ENCODE peak calls at places on chromosomes 13 and 19, in seven cellular contexts. I is RWPE1, B is AG09309, K is AG04450, C is mucosa of descending colon, H is neural progenitor cell, N is sigmoid colon. Q is an unnamed sample.

GRCh38 chr19:13100031-13100588 is 2.5 kb downstream of the LYL1 start:
- DNase-seq in I (no peak), B (no peak), K (no peak), C (no peak), H (no peak), N (no peak), Q (peak)

GRCh38 chr13:51768378-51768921 is 35.5 kb downstream of the DHRS12 start:
- DNase-seq in I (no peak), B (no peak), K (no peak), C (no peak), H (peak), N (no peak), Q (no peak)

GRCh38 chr13:68697551-68697950 is 1410.1 kb upstream of the ATXN8OS start:
- DNase-seq in I (no peak), B (no peak), K (no peak), C (no peak), H (no peak), N (no peak), Q (no peak)

GRCh38 chr19:47158879-47159509 is 28.4 kb downstream of the SAE1 start:
- DNase-seq in I (peak), B (no peak), K (no peak), C (no peak), H (no peak), N (no peak), Q (peak)

GRCh38 chr13:71866173-71867091 is 572 bp downstream of the DACH1 start:
- DNase-seq in I (no peak), B (no peak), K (no peak), C (peak), H (peak), N (no peak), Q (peak)

GRCh38 chr13:43261018-43261417 is 237.6 kb downstream of the DNAJC15 start:
- DNase-seq in I (peak), B (peak), K (peak), C (no peak), H (no peak), N (no peak), Q (no peak)

GRCh38 chr19:32916969-32917611 is 47.5 kb upstream of the SLC7A9 start:
- DNase-seq in I (no peak), B (no peak), K (no peak), C (no peak), H (no peak), N (no peak), Q (no peak)

GRCh38 chr19:52724701-52725514 is 9.9 kb downstream of the ZNF611 start:
- DNase-seq in I (no peak), B (no peak), K (no peak), C (no peak), H (no peak), N (no peak), Q (no peak)

GRCh38 chr13:75876371-75877050 is 240.4 kb downstream of the LMO7 start:
- DNase-seq in I (peak), B (no peak), K (peak), C (no peak), H (peak), N (peak), Q (peak)

GRCh38 chr19:46489445-46490272 is 6.0 kb downstream of the PNMA8B start:
- DNase-seq in I (no peak), B (no peak), K (no peak), C (no peak), H (peak), N (peak), Q (no peak)

GRCh38 chr19:43872547-43873336 is 45.6 kb downstream of the ZNF283 start:
- DNase-seq in I (no peak), B (no peak), K (no peak), C (no peak), H (no peak), N (no peak), Q (no peak)

GRCh38 chr13:31166591-31166990 is 4.9 kb upstream of the HSPH1 start:
- DNase-seq in I (peak), B (no peak), K (peak), C (no peak), H (no peak), N (no peak), Q (no peak)

GRCh38 chr19:940591-941291 is 14.9 kb downstream of the ARID3A start:
- DNase-seq in I (no peak), B (no peak), K (peak), C (peak), H (no peak), N (peak), Q (peak)

GRCh38 chr13:110788778-110789177 is 75.3 kb downstream of the ING1 start:
- DNase-seq in I (no peak), B (no peak), K (no peak), C (no peak), H (no peak), N (no peak), Q (no peak)

GRCh38 chr13:44719857-44720671 is 143.9 kb upstream of the TSC22D1 start:
- DNase-seq in I (no peak), B (peak), K (peak), C (no peak), H (no peak), N (no peak), Q (no peak)

GRCh38 chr13:109288151-109288709 is 498.2 kb downstream of the IRS2 start:
- DNase-seq in I (no peak), B (no peak), K (no peak), C (no peak), H (no peak), N (no peak), Q (no peak)

GRCh38 chr19:8335343-8336071 is 7.6 kb downstream of the KANK3 start:
- DNase-seq in I (no peak), B (no peak), K (no peak), C (peak), H (no peak), N (no peak), Q (peak)

GRCh38 chr19:49997709-49998108 is 27.5 kb downstream of the VRK3 start:
- DNase-seq in I (peak), B (no peak), K (no peak), C (no peak), H (peak), N (no peak), Q (peak)

GRCh38 chr13:108812165-108812564 is 182.8 kb downstream of the MYO16 start:
- DNase-seq in I (no peak), B (no peak), K (no peak), C (no peak), H (no peak), N (no peak), Q (no peak)

GRCh38 chr19:21098291-21098690 is 16.3 kb downstream of the ZNF714 start:
- DNase-seq in I (peak), B (no peak), K (no peak), C (no peak), H (no peak), N (no peak), Q (no peak)

GRCh38 chr13:31920301-31920818 is 111.2 kb upstream of the FRY start:
- DNase-seq in I (no peak), B (no peak), K (no peak), C (no peak), H (no peak), N (no peak), Q (no peak)

GRCh38 chr13:32548837-32549236 is 10.2 kb upstream of the N4BP2L2 start:
- DNase-seq in I (no peak), B (no peak), K (peak), C (no peak), H (no peak), N (no peak), Q (no peak)

GRCh38 chr13:33761744-33762143 is 56.2 kb upstream of the RFC3 start:
- DNase-seq in I (peak), B (no peak), K (no peak), C (no peak), H (peak), N (no peak), Q (no peak)

GRCh38 chr19:55223291-55224037 is 5.1 kb downstream of the TMEM86B start:
- DNase-seq in I (no peak), B (no peak), K (no peak), C (no peak), H (no peak), N (no peak), Q (no peak)

GRCh38 chr13:76335463-76335862 is 550.7 kb downstream of the KCTD12 start:
- DNase-seq in I (no peak), B (no peak), K (no peak), C (no peak), H (no peak), N (no peak), Q (no peak)

GRCh38 chr19:17671906-17672305 is 16.2 kb downstream of the UNC13A start:
- DNase-seq in I (peak), B (no peak), K (no peak), C (no peak), H (peak), N (no peak), Q (peak)

GRCh38 chr13:24208314-24208713 is 47.8 kb downstream of the SPATA13 start:
- DNase-seq in I (peak), B (peak), K (peak), C (no peak), H (no peak), N (no peak), Q (no peak)

GRCh38 chr13:97568850-97569249 is 134.9 kb downstream of the RAP2A start:
- DNase-seq in I (no peak), B (no peak), K (no peak), C (no peak), H (peak), N (no peak), Q (no peak)

GRCh38 chr13:34254366-34254765 is 436.4 kb downstream of the RFC3 start:
- DNase-seq in I (no peak), B (no peak), K (no peak), C (no peak), H (no peak), N (no peak), Q (no peak)

GRCh38 chr19:30968210-30968609 is 381.0 kb downstream of the TSHZ3 start:
- DNase-seq in I (no peak), B (peak), K (no peak), C (no peak), H (peak), N (no peak), Q (no peak)

GRCh38 chr19:57888107-57888493 is 737 bp downstream of the ZNF814 start:
- DNase-seq in I (no peak), B (no peak), K (no peak), C (no peak), H (no peak), N (no peak), Q (no peak)

GRCh38 chr13:81872581-81872980 is 1531.7 kb upstream of the SPRY2 start:
- DNase-seq in I (no peak), B (no peak), K (no peak), C (no peak), H (peak), N (no peak), Q (no peak)
- TF ChIP-seq CTCF in I (peak), B (no peak), K (no peak), C (no peak), H (peak), N (peak), Q (no peak)

GRCh38 chr19:16495982-16496612 is at the start of the genes C19orf44 and CALR3:
- DNase-seq in I (peak), B (peak), K (peak), C (peak), H (peak), N (peak), Q (peak)
- TF ChIP-seq CTCF in I (no peak), B (no peak), K (no peak), C (no peak), H (no peak), N (no peak), Q (no peak)

GRCh38 chr19:14632286-14632685 is 42.4 kb downstream of the ADGRE3 start:
- DNase-seq in I (peak), B (no peak), K (no peak), C (no peak), H (no peak), N (no peak), Q (peak)
- TF ChIP-seq CTCF in I (no peak), B (no peak), K (no peak), C (no peak), H (no peak), N (no peak), Q (no peak)

DNA sequence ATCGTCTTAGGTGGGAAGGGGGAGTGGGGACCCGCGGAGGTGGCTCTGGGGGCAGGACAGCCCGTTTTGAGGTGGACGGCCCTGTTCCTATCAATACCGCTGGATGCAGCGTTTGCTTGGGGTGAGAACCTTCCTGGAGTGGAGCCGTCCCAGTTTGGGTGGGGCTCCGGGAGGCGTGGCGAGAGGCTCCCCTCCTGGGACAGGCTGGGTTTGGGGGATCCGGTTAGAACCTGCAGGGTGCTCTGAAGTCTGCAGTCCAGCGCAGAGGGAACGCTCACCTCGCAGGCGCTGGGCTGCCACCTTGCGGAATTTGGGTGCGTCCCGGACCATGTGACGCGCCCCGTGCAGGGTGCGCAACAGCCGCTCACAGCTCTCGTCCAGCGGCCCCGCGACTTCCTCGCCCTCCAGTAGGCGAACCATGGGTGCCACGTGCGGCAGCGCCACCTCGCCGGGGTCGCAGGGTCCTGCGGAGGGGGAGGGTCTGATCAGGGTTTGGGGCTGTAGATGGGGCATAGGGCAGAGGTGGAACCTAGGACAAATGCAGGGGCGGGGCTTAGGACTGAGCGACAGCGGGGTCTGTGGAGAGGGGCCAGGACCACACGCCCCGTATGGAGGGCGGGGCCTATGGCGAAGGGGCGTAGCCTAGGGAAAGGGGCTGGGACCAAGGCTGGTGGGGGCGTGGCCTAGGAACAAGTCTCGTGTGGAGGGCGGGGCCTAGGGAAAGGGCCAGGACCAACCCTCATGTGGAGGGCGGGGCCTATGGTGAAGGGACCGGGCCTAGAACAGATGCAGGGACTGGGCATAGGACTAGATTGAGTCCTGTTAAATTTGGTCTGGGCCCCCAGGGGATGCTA is 13.8 kb downstream of the SH2D3A start:
- DNase-seq in I (peak), B (no peak), K (no peak), C (peak), H (peak), N (peak), Q (peak)
- TF ChIP-seq CTCF in I (no peak), B (peak), K (no peak), C (peak), H (peak), N (peak), Q (no peak)

GRCh38 chr13:41502676-41503075 is 45.3 kb downstream of the RGCC start:
- DNase-seq in I (no peak), B (no peak), K (no peak), C (no peak), H (no peak), N (no peak), Q (peak)
- TF ChIP-seq CTCF in I (no peak), B (no peak), K (no peak), C (no peak), H (no peak), N (no peak), Q (no peak)